ENCODE peak calls at places on chromosome 10, in ten cellular contexts. G, D, Q, Z, R, B, V, L, Y and T are unnamed samples.

GRCh38 chr10:99730026-99730425 is 1.9 kb downstream of the COX15 start:
- DNase-seq in Q (no peak), Z (no peak), Y (no peak), D (no peak), V (no peak), L (no peak), B (no peak), G (no peak), R (no peak), T (no peak)

GRCh38 chr10:132239126-132240031 is 52.6 kb downstream of the DPYSL4 start:
- DNase-seq in Y (no peak), V (no peak), D (no peak), G (no peak), Z (no peak), L (peak), R (peak), B (no peak), Q (no peak), T (no peak)

GRCh38 chr10:90787906-90788491 is 69.8 kb downstream of the HTR7 start:
- DNase-seq in Y (no peak), B (no peak), Z (peak), V (no peak), L (no peak), G (peak), R (peak), Q (no peak), D (no peak), T (no peak)

GRCh38 chr10:104907509-104907908 is 266.4 kb downstream of the SORCS3 start:
- DNase-seq in B (no peak), Q (no peak), V (no peak), D (no peak), Y (no peak), G (no peak), L (no peak), R (no peak), Z (no peak), T (no peak)

GRCh38 chr10:132305654-132306340 is 2.0 kb downstream of the STK32C start:
- DNase-seq in Y (no peak), Z (no peak), Q (no peak), V (peak), D (no peak), L (peak), G (no peak), R (no peak), B (no peak), T (no peak)

GRCh38 chr10:100364735-100365391 is 17.8 kb downstream of the SCD start:
- DNase-seq in R (peak), Z (peak), L (peak), B (peak), Q (peak), D (peak), V (peak), Y (peak), G (peak), T (no peak)

GRCh38 chr10:91587710-91588638 is 44.9 kb downstream of the PPP1R3C start:
- DNase-seq in R (peak), Z (peak), V (no peak), Q (no peak), Y (peak), D (no peak), L (no peak), G (no peak), B (peak), T (no peak)

GRCh38 chr10:30000802-30001571 is 58.4 kb downstream of the JCAD start:
- DNase-seq in L (no peak), V (peak), D (no peak), Y (peak), Q (no peak), R (peak), B (no peak), G (peak), Z (peak), T (no peak)

GRCh38 chr10:89503151-89503550 is 32.2 kb downstream of the SLC16A12 start:
- DNase-seq in D (no peak), Q (no peak), R (no peak), B (no peak), L (no peak), V (no peak), Z (no peak), Y (no peak), G (no peak), T (no peak)

GRCh38 chr10:127303746-127304145 is 107.4 kb upstream of the INSYN2A start:
- DNase-seq in L (no peak), G (no peak), B (no peak), Z (no peak), Y (no peak), Q (no peak), V (no peak), D (no peak), R (no peak), T (no peak)

GRCh38 chr10:113015201-113015600 is 65.2 kb downstream of the TCF7L2 start:
- DNase-seq in Y (no peak), R (no peak), Q (no peak), D (no peak), L (no peak), Z (no peak), G (no peak), V (no peak), B (no peak), T (no peak)

GRCh38 chr10:118873738-118874105 is 119.0 kb upstream of the CACUL1 start:
- DNase-seq in Q (no peak), V (no peak), Y (no peak), R (no peak), G (no peak), Z (no peak), D (no peak), B (no peak), L (no peak), T (no peak)

GRCh38 chr10:101241840-101242707 is 12.8 kb upstream of the LBX1 start:
- DNase-seq in Q (peak), L (no peak), V (no peak), G (no peak), Z (no peak), D (no peak), Y (no peak), B (peak), R (peak), T (no peak)

GRCh38 chr10:23053036-23053435 is 42.3 kb upstream of the MSRB2 start:
- DNase-seq in B (no peak), R (peak), Z (peak), V (no peak), Q (no peak), L (no peak), Y (no peak), D (no peak), G (no peak), T (no peak)

GRCh38 chr10:32771217-32771616 is 186.8 kb downstream of the ITGB1 start:
- DNase-seq in L (no peak), V (no peak), Q (no peak), B (no peak), D (no peak), R (peak), G (no peak), Z (no peak), Y (no peak), T (no peak)

GRCh38 chr10:122210481-122211265 is 60.4 kb upstream of the BTBD16 start:
- DNase-seq in B (no peak), Y (no peak), Z (no peak), G (no peak), Q (no peak), D (no peak), L (no peak), R (no peak), V (no peak), T (no peak)

GRCh38 chr10:58647770-58648169 is 135.1 kb downstream of the BICC1 start:
- DNase-seq in Z (no peak), B (no peak), R (no peak), D (no peak), Y (no peak), Q (no peak), V (no peak), L (no peak), G (no peak), T (no peak)

GRCh38 chr10:9149134-9149533 is 1094.6 kb downstream of the GATA3 start:
- DNase-seq in V (no peak), L (no peak), B (no peak), Z (no peak), Q (no peak), G (no peak), R (no peak), Y (no peak), D (no peak), T (no peak)

GRCh38 chr10:58781873-58782488 is 269.3 kb downstream of the BICC1 start:
- DNase-seq in Z (peak), Q (no peak), G (no peak), R (peak), B (no peak), V (no peak), D (no peak), L (no peak), Y (no peak), T (no peak)

GRCh38 chr10:58023341-58024073 is 244.2 kb downstream of the IPMK start:
- DNase-seq in D (no peak), V (no peak), R (peak), Y (no peak), L (no peak), Q (no peak), Z (no peak), G (no peak), B (no peak), T (no peak)

GRCh38 chr10:117537904-117538524 is 4.5 kb upstream of the EMX2 start:
- DNase-seq in Q (no peak), D (no peak), R (no peak), Y (peak), L (no peak), Z (no peak), G (no peak), B (no peak), V (no peak), T (no peak)

GRCh38 chr10:65394898-65395297 is 1530.9 kb upstream of the LRRTM3 start:
- DNase-seq in Q (no peak), R (peak), V (no peak), Y (no peak), Z (no peak), B (no peak), L (no peak), G (no peak), D (no peak), T (no peak)

GRCh38 chr10:78533093-78533492 is 499.4 kb downstream of the RPS24 start:
- DNase-seq in L (no peak), D (no peak), G (no peak), B (no peak), R (no peak), Q (no peak), Z (no peak), Y (no peak), V (no peak), T (no peak)

GRCh38 chr10:33370434-33370930 is 36.0 kb upstream of the NRP1 start:
- DNase-seq in V (no peak), B (no peak), D (no peak), R (no peak), L (no peak), Q (no peak), G (no peak), Z (no peak), Y (no peak), T (no peak)

GRCh38 chr10:16049050-16049449 is 188.7 kb upstream of the MINDY3 start:
- DNase-seq in L (no peak), Z (peak), Y (no peak), R (no peak), V (no peak), B (no peak), G (no peak), D (no peak), Q (no peak), T (no peak)
- TF ChIP-seq CTCF in L (no peak), Z (peak), Y (no peak), R (no peak), V (no peak), B (no peak), G (no peak), D (no peak), Q (no peak), T (no peak)

GRCh38 chr10:5890519-5890878 is 456 bp downstream of the FBH1 start:
- DNase-seq in L (peak), Y (no peak), V (peak), Q (no peak), G (peak), Z (peak), D (no peak), B (no peak), R (peak), T (no peak)
- H3K27ac ChIP-seq in L (peak), Y (peak), V (peak), Q (peak), G (peak), Z (peak), D (peak), B (peak), R (peak), T (no peak)

DNA sequence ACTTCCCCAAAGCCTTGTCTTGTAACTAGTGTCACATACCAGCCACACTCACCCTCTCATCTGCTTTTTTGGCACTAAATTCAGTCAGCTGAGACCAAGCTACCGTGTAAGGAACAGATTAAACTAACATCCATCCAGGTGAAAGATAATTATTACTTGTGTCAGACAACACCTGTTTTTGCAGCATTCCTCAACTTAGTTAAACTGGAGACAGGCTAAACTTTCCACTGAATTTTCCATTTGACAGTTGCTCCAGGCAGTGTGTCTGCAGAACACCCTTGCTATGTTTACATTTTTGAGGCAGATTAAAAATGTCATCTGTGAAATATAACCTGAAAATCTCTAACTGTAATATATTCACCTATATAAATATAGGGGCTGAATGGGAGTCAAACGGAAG is 73.6 kb downstream of the CYP26A1 start:
- DNase-seq in D (no peak), L (no peak), Y (no peak), Q (no peak), B (no peak), Z (no peak), V (no peak), G (no peak), R (no peak), T (no peak)
- TF ChIP-seq CTCF in D (no peak), L (no peak), Y (no peak), Q (no peak), B (no peak), Z (no peak), V (no peak), G (no peak), R (no peak), T (no peak)

DNA sequence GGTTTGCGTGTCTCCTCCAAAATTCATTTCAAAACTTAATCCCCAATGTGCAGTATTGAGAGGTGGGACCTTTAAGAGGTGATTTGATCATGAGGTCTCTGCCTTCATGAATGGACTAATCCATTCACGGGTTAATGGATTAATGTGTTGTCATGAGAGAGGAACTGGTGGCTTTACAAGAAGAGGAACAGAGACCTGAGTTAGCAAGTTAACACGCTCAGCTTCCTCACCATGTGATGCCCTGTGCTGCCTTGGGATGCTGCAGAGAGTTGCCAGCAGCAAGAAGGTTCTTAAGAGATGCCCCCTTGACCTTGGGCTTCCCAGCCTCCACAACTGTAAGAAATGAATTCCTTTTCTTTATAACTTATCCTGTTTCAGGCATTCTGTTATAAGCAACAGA is 3.7 kb upstream of the TCTN3 start:
- DNase-seq in D (no peak), B (no peak), V (no peak), Y (no peak), G (no peak), Z (no peak), Q (no peak), R (no peak), L (no peak), T (peak)
- H3K27ac ChIP-seq in D (no peak), B (no peak), V (no peak), Y (no peak), G (no peak), Z (no peak), Q (no peak), R (no peak), L (no peak), T (no peak)